ENCODE peak calls at places on chromosomes 2 and 18, in four cellular contexts. W, S, V and Z are unnamed samples.

GRCh38 chr2:216017365-216017764 is 4.0 kb upstream of the MREG start:
- DNase-seq in S (peak; percentile 16), W (peak; percentile 33), V (peak; percentile 52), Z (no peak)

GRCh38 chr2:105746177-105747080 is 1.7 kb downstream of the NCK2 start:
- DNase-seq in S (no peak), W (peak; percentile 23), V (peak; percentile 92), Z (no peak)

GRCh38 chr2:148524519-148524919 is 120.0 kb upstream of the EPC2 start:
- DNase-seq in S (no peak), V (no peak), W (peak; percentile 71), Z (peak; percentile 23)

GRCh38 chr2:173943139-173943538 is 22.0 kb downstream of the SP3 start:
- DNase-seq in W (no peak), S (no peak), V (no peak), Z (no peak)

GRCh38 chr2:196376984-196377877 is 205.9 kb upstream of the STK17B start:
- DNase-seq in V (no peak), S (no peak), W (no peak), Z (no peak)

GRCh38 chr2:15935189-15935588 is 5.2 kb upstream of the MYCN start:
- DNase-seq in V (no peak), S (no peak), W (no peak), Z (no peak)

GRCh38 chr2:75710577-75711253 is at the start of gene GCFC2:
- DNase-seq in W (peak; percentile 90), V (peak; percentile 95), S (peak; percentile 93), Z (peak; percentile 96)

GRCh38 chr2:223759569-223760430 is 77.6 kb downstream of the AP1S3 start:
- DNase-seq in V (no peak), S (peak; percentile 75), W (no peak), Z (peak; percentile 10)

GRCh38 chr2:11157731-11158130 is 2.5 kb downstream of the SLC66A3 start:
- DNase-seq in W (no peak), S (no peak), V (peak; percentile 39), Z (no peak)

GRCh38 chr18:36580266-36580665 is 248.5 kb downstream of the TPGS2 start:
- DNase-seq in V (no peak), W (no peak), S (no peak), Z (no peak)

GRCh38 chr2:285990-286389 is 1.9 kb downstream of the ALKAL2 start:
- DNase-seq in V (no peak), W (no peak), S (no peak), Z (no peak)

GRCh38 chr2:241722896-241723454 is 11.5 kb upstream of the D2HGDH start:
- DNase-seq in S (no peak), V (no peak), W (no peak), Z (no peak)

GRCh38 chr2:215382011-215382410 is 53.9 kb downstream of the FN1 start:
- DNase-seq in S (no peak), V (no peak), W (no peak), Z (no peak)

GRCh38 chr2:8567469-8568108 is 114.3 kb upstream of the ID2 start:
- DNase-seq in V (peak; percentile 34), W (no peak), S (no peak), Z (no peak)

GRCh38 chr18:35782926-35783325 is 189.6 kb upstream of the RMP24 start:
- DNase-seq in S (no peak), V (no peak), W (no peak), Z (no peak)

GRCh38 chr2:171627412-171627811 is 59.9 kb upstream of the DYNC1I2 start:
- DNase-seq in V (no peak), S (no peak), W (no peak), Z (no peak)

GRCh38 chr18:3688682-3689081 is 238.7 kb downstream of the TGIF1 start:
- DNase-seq in S (peak; percentile 83), V (peak; percentile 71), W (no peak), Z (no peak)

GRCh38 chr18:59672125-59672769 is 25.0 kb downstream of the CCBE1 start:
- DNase-seq in S (no peak), V (no peak), W (peak; percentile 17), Z (no peak)

GRCh38 chr18:32549248-32549842 is 78.7 kb upstream of the GAREM1 start:
- DNase-seq in W (peak; percentile 38), S (peak; percentile 46), V (peak; percentile 86), Z (no peak)

GRCh38 chr18:68549257-68549871 is 165.5 kb downstream of the TMX3 start:
- DNase-seq in W (no peak), S (no peak), V (no peak), Z (no peak)

GRCh38 chr2:30272761-30273573 is 41.6 kb downstream of the LBH start:
- DNase-seq in V (no peak), W (no peak), S (peak; percentile 86), Z (no peak)

GRCh38 chr2:127324635-127325034 is 30.7 kb upstream of the ERCC3 start:
- DNase-seq in V (no peak), S (peak; percentile 63), W (peak; percentile 15), Z (no peak)

GRCh38 chr2:232204457-232204931 is 174.1 kb upstream of the ALPP start:
- DNase-seq in V (no peak), W (no peak), S (no peak), Z (no peak)

GRCh38 chr2:10721344-10722251 is at the start of gene ATP6V1C2:
- DNase-seq in W (no peak), V (peak; percentile 86), S (no peak), Z (no peak)

GRCh38 chr2:241350878-241351639 is 5.0 kb upstream of the FARP2 start:
- DNase-seq in W (no peak), S (peak; percentile 79), V (no peak), Z (no peak)

GRCh38 chr2:230811508-230811907 is 53.2 kb upstream of the ITM2C start:
- DNase-seq in V (no peak), S (no peak), W (no peak), Z (no peak)

GRCh38 chr2:230809015-230809414 is 55.7 kb upstream of the ITM2C start:
- DNase-seq in S (no peak), W (no peak), V (no peak), Z (no peak)

GRCh38 chr2:230812041-230812440 is 52.7 kb upstream of the ITM2C start:
- DNase-seq in V (no peak), W (no peak), S (no peak), Z (no peak)

GRCh38 chr2:230807686-230808085 is 57.1 kb upstream of the ITM2C start:
- DNase-seq in S (no peak), V (no peak), W (no peak), Z (no peak)

GRCh38 chr2:230809677-230810251 is 55.0 kb upstream of the ITM2C start:
- DNase-seq in W (no peak), S (no peak), V (no peak), Z (no peak)
- TF ChIP-seq CTCF in W (peak; percentile 43), S (peak; percentile 32), V (peak; percentile 59), Z (peak; percentile 37)

DNA sequence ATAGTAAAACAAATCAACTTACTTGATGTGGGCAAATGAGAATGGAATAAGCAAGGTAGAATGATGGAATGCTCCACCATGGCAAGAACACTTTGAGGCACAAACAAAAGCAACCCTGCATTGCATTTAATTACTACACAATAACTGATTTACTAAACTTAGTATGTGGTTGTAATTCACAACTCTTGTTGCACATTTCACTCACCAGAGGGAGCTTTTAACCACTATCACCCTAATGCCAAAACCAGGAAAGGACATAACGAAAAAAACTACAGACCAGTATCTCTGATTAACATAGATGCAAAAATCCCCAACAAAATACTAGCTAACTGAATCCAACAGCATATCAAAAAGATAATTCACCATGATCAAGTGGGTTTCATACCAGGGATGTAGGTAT is 659.8 kb downstream of the CPS1 start:
- DNase-seq in V (no peak), W (no peak), S (peak; percentile 13), Z (no peak)
- TF ChIP-seq CTCF in V (peak; percentile 83), W (no peak), S (no peak), Z (peak; percentile 36)

GRCh38 chr2:9573840-9574239 is 18.2 kb upstream of the ADAM17 start:
- DNase-seq in V (no peak), W (no peak), S (no peak), Z (no peak)
- TF ChIP-seq CTCF in V (peak; percentile 71), W (peak; percentile 21), S (no peak), Z (no peak)

GRCh38 chr2:169877406-169877805 is 50.2 kb downstream of the UBR3 start:
- DNase-seq in W (no peak), V (no peak), S (peak; percentile 54), Z (no peak)
- TF ChIP-seq CTCF in W (peak; percentile 52), V (peak; percentile 38), S (peak; percentile 49), Z (peak; percentile 48)

GRCh38 chr2:111101592-111101991 is 19.1 kb upstream of the BCL2L11 start:
- DNase-seq in W (no peak), S (no peak), V (no peak), Z (no peak)

GRCh38 chr2:111099402-111099801 is 21.3 kb upstream of the BCL2L11 start:
- DNase-seq in W (no peak), S (no peak), V (no peak), Z (no peak)

GRCh38 chr2:111102216-111102615 is 18.5 kb upstream of the BCL2L11 start:
- DNase-seq in W (no peak), V (no peak), S (no peak), Z (no peak)

GRCh38 chr2:111100087-111100764 is 20.5 kb upstream of the BCL2L11 start:
- DNase-seq in V (no peak), S (no peak), W (peak; percentile 30), Z (no peak)

DNA sequence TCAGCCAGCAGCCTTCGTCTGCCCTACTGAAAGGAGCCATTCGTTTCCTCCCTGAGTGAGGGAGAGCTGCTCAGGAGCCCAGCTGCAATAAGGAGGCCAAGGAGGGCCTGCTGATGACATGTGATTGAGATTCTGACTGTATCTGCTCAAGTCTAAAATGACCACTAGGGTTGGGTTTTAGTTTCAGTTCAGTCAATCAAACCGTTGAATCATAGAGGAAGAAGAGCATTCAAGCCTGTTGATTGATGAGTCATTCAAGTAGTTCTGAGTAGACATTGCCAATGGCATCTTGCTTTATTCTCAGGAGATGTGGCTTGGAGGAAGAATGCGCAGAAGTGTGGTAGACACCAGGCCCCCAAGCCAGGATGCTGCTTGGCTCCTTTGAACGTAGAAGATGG is 19.9 kb upstream of the BCL2L11 start:
- DNase-seq in W (no peak), V (no peak), S (peak; percentile 24), Z (no peak)
- TF ChIP-seq CTCF in W (no peak), V (peak; percentile 28), S (no peak), Z (no peak)

GRCh38 chr2:111704246-111704645 is 179.7 kb downstream of the ANAPC1 start:
- DNase-seq in S (peak; percentile 36), V (peak; percentile 62), W (peak; percentile 54), Z (no peak)

GRCh38 chr2:111702119-111702808 is 181.7 kb downstream of the ANAPC1 start:
- DNase-seq in W (peak; percentile 75), V (peak; percentile 92), S (peak; percentile 73), Z (no peak)

GRCh38 chr2:111705206-111705605 is 178.8 kb downstream of the ANAPC1 start:
- DNase-seq in S (no peak), W (peak; percentile 81), V (peak; percentile 59), Z (no peak)

GRCh38 chr2:111702809-111703196 is 181.2 kb downstream of the ANAPC1 start:
- DNase-seq in W (no peak), V (no peak), S (no peak), Z (no peak)

GRCh38 chr2:111703759-111704158 is 180.2 kb downstream of the ANAPC1 start:
- DNase-seq in W (peak; percentile 48), S (no peak), V (peak; percentile 60), Z (no peak)
- TF ChIP-seq CTCF in W (no peak), S (no peak), V (no peak), Z (no peak)